ENCODE peak calls at places on chromosome 19, in seven cellular contexts. Z is heart right ventricle, X is hepatocyte, W is neural progenitor cell, C is colonic mucosa, Y is transverse colon, L is stomach. Q is an unnamed sample.
A peak's percentile ranks its signal among the peaks of the same experiment; 100 is the strongest.

GRCh38 chr19:16457195-16457953 is 14.4 kb downstream of the EPS15L1 start:
- DNase-seq in Z (peak; percentile 38), X (no peak), W (peak; percentile 23), C (no peak), Y (no peak), L (peak; percentile 36), Q (no peak)

GRCh38 chr19:45468803-45469131 is 971 bp downstream of the FOSB start:
- DNase-seq in Z (no peak), X (no peak), W (no peak), C (no peak), Y (no peak), L (peak; percentile 41), Q (no peak)

GRCh38 chr19:19459707-19460251 is 54.3 kb downstream of the GATAD2A start:
- DNase-seq in Z (no peak), X (no peak), W (no peak), C (no peak), Y (peak; percentile 54), L (peak; percentile 41), Q (no peak)

GRCh38 chr19:14167594-14168138 is 31.3 kb upstream of the ASF1B start:
- DNase-seq in Z (no peak), X (no peak), W (no peak), C (no peak), Y (no peak), L (no peak), Q (no peak)

GRCh38 chr19:29482855-29483640 is 42.7 kb upstream of the VSTM2B start:
- DNase-seq in Z (no peak), X (no peak), W (no peak), C (no peak), Y (no peak), L (no peak), Q (no peak)

GRCh38 chr19:35248310-35249145 is at the start of gene LSR:
- DNase-seq in Z (peak; percentile 41), X (peak; percentile 95), W (peak; percentile 97), C (peak; percentile 92), Y (peak; percentile 94), L (peak; percentile 94), Q (peak; percentile 58)

GRCh38 chr19:38707512-38708114 is 36.7 kb downstream of the CAPN12 start:
- DNase-seq in Z (peak; percentile 84), X (no peak), W (no peak), C (peak; percentile 58), Y (no peak), L (peak; percentile 94), Q (peak; percentile 89)

GRCh38 chr19:48837081-48837524 is 812 bp upstream of the HSD17B14 start:
- DNase-seq in Z (peak; percentile 89), X (peak; percentile 92), W (peak; percentile 99), C (peak; percentile 71), Y (peak; percentile 80), L (peak; percentile 56), Q (peak; percentile 96)

GRCh38 chr19:44113784-44114390 is 688 bp downstream of the ZNF225 start:
- DNase-seq in Z (peak; percentile 5), X (no peak), W (peak; percentile 20), C (peak; percentile 22), Y (peak; percentile 11), L (no peak), Q (no peak)

GRCh38 chr19:10501971-10502523 is 1.1 kb downstream of the KEAP1 start:
- DNase-seq in Z (peak; percentile 81), X (peak; percentile 70), W (peak; percentile 54), C (peak; percentile 86), Y (peak; percentile 89), L (peak; percentile 98), Q (peak; percentile 93)

GRCh38 chr19:13872695-13873389 is 4.1 kb upstream of the NANOS3 start:
- DNase-seq in Z (peak; percentile 40), X (peak; percentile 65), W (peak; percentile 89), C (peak; percentile 62), Y (no peak), L (no peak), Q (peak; percentile 43)

GRCh38 chr19:51366050-51366998 is at the start of gene ETFB:
- DNase-seq in Z (peak; percentile 99), X (peak; percentile 99), W (peak; percentile 99), C (peak; percentile 99), Y (peak; percentile 99), L (peak; percentile 98), Q (peak; percentile 99)

GRCh38 chr19:32129141-32129540 is 216.3 kb upstream of the ZNF507 start:
- DNase-seq in Z (no peak), X (peak; percentile 14), W (no peak), C (no peak), Y (no peak), L (no peak), Q (no peak)

GRCh38 chr19:44003461-44004134 is 841 bp downstream of the ZNF230 start:
- DNase-seq in Z (peak; percentile 15), X (peak; percentile 23), W (peak; percentile 33), C (peak; percentile 24), Y (peak; percentile 8), L (no peak), Q (peak; percentile 60)

GRCh38 chr19:16969127-16969526 is 57.5 kb downstream of the CPAMD8 start:
- DNase-seq in Z (no peak), X (no peak), W (no peak), C (no peak), Y (no peak), L (no peak), Q (no peak)

GRCh38 chr19:56811480-56811879 is 29.0 kb downstream of the PEG3 start:
- DNase-seq in Z (no peak), X (no peak), W (no peak), C (no peak), Y (no peak), L (no peak), Q (no peak)

GRCh38 chr19:56810260-56810659 is 30.3 kb downstream of the PEG3 start:
- DNase-seq in Z (no peak), X (no peak), W (no peak), C (no peak), Y (no peak), L (no peak), Q (no peak)

GRCh38 chr19:56813531-56813930 is 27.0 kb downstream of the PEG3 start:
- DNase-seq in Z (no peak), X (no peak), W (no peak), C (no peak), Y (no peak), L (no peak), Q (no peak)

GRCh38 chr19:56806639-56807038 is 33.9 kb downstream of the PEG3 start:
- DNase-seq in Z (no peak), X (no peak), W (no peak), C (no peak), Y (no peak), L (no peak), Q (no peak)

GRCh38 chr19:56808717-56809392 is 31.7 kb downstream of the PEG3 start:
- DNase-seq in Z (no peak), X (no peak), W (no peak), C (no peak), Y (no peak), L (no peak), Q (no peak)
- H3K9me3 ChIP-seq in Z (no peaks in the 10 kb centered on the region), X (no peaks in the 10 kb centered on the region), W (peaks cover 44% of the 10 kb centered on the region), C (no peaks in the 10 kb centered on the region), Y (peaks cover 10% of the 10 kb centered on the region), L (peaks cover 49% of the 10 kb centered on the region), Q (no peaks in the 10 kb centered on the region)

GRCh38 chr19:821228-821975 is at the start of gene PLPPR3:
- DNase-seq in Z (no peak), X (peak; percentile 44), W (peak; percentile 63), C (no peak), Y (no peak), L (no peak), Q (peak; percentile 51)
- H3K4me3 ChIP-seq in Z (peak within 1 kb of the TSS; percentile 45), X (peak within 1 kb of the TSS; percentile 67), W (peak within 1 kb of the TSS; percentile 99), C (peak within 1 kb of the TSS; percentile 7), Y (peak within 1 kb of the TSS; percentile 14), L (peak within 1 kb of the TSS; percentile 26), Q (peak within 1 kb of the TSS; percentile 46)

DNA sequence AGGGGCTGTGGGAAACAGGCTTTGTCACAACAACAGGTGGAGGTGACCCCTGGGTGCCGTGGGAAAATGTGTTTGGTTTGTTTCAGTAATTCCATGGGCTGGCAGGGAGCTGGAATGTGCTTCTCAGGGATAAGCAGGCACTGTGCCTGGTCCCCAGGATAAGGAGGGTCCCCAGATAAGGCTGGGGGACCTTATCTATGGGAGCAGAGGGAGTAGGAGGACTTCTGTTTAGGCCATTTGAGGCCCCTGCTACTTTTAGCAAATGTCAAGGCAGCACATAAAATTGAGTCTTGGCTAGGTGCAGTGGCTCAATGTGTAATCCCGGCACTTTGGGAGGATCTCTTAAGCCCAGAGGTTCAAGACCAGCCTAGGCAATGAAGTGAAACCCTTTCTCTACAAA is 59.5 kb downstream of the KCNC3 start:
- DNase-seq in Z (no peak), X (no peak), W (no peak), C (no peak), Y (no peak), L (no peak), Q (no peak)
- H3K9me3 ChIP-seq in Z (no peaks in the 10 kb centered on the region), X (no peaks in the 10 kb centered on the region), W (no peaks in the 10 kb centered on the region), C (no peaks in the 10 kb centered on the region), Y (no peaks in the 10 kb centered on the region), L (no peaks in the 10 kb centered on the region), Q (no peaks in the 10 kb centered on the region)

GRCh38 chr19:2487780-2488330 is 11.9 kb downstream of the GADD45B start:
- DNase-seq in Z (no peak), X (no peak), W (no peak), C (no peak), Y (no peak), L (no peak), Q (peak; percentile 49)

GRCh38 chr19:2488405-2488941 is 12.5 kb downstream of the GADD45B start:
- DNase-seq in Z (no peak), X (no peak), W (no peak), C (peak; percentile 77), Y (peak; percentile 73), L (no peak), Q (no peak)

GRCh38 chr19:2487090-2487489 is 11.2 kb downstream of the GADD45B start:
- DNase-seq in Z (no peak), X (no peak), W (no peak), C (no peak), Y (no peak), L (no peak), Q (no peak)

GRCh38 chr19:2490659-2491058 is 14.7 kb downstream of the GADD45B start:
- DNase-seq in Z (no peak), X (no peak), W (no peak), C (no peak), Y (no peak), L (no peak), Q (no peak)

DNA sequence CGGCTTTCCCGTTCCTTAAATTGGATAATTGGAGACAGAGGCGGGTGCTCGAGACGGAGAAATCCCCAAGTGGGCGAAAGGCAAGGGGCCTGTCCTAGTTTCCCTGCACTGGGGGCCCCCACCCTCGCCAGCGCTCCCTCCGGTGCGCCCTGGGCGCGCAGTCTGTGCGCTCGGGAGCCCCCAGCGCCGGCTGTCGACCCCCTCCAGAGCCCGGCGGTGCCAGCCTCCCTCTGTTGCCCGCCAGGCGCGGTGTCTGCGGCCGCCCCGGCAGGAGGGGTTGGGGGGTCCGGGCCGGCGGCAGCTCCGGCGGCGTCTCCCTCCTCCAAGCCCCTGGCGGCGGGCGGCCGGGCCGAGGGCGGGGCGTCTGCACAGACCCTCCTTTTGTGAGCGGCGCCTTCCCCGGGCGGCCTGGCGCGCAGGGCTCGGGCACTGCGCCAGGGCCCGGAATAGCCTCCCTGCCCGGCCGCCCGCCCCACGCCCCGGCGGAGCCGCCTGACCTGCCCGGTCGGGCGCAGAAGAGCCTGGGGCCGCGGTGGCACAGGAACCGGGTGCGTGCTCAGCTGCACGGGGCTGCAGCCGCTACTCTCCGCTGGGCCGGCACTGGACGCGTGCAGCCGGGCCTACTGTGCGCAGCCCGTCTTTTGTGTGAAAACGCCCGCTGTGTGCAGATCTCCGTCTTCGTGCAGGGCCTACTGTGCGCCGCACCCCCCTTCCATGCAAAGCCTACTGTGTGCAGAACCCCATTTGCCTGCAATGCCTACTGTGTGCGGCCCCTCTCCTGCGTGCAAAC is 13.2 kb downstream of the GADD45B start:
- DNase-seq in Z (peak; percentile 50), X (peak; percentile 83), W (peak; percentile 85), C (peak; percentile 55), Y (peak; percentile 73), L (peak; percentile 82), Q (peak; percentile 87)
- H3K4me3 ChIP-seq in Z (peak overlapping the region; percentile 53), X (peak overlapping the region; percentile 10), W (peak overlapping the region; percentile 50), C (peak overlapping the region; percentile 39), Y (peak overlapping the region; percentile 39), L (peak overlapping the region; percentile 43), Q (peak overlapping the region; percentile 68)